ENCODE peak calls at places on chromosomes 12 and 14, in eight cellular contexts. One of them, this sample, is unnamed.
A peak's percentile ranks its signal among the peaks of the same experiment; 100 is the strongest.

GRCh38 chr12:14473707-14474287 is 93.9 kb downstream of the PLBD1 start:
- DNase-seq in CD8-positive, alpha-beta T cell: no peak
- DNase-seq in astrocyte of the spinal cord: peak; percentile 54
- DNase-seq in AG04450: no peak
- DNase-seq in breast epithelium: no peak
- DNase-seq in DND-41: no peak
- DNase-seq in GM12865: no peak
- DNase-seq in GM23248: peak; percentile 66
- DNase-seq in this sample: peak; percentile 40

GRCh38 chr14:99231181-99231849 is 40.7 kb downstream of the BCL11B start:
- DNase-seq in DND-41: no peak
- DNase-seq in GM23248: no peak
- DNase-seq in GM12865: no peak
- DNase-seq in breast epithelium: no peak
- DNase-seq in astrocyte of the spinal cord: no peak
- DNase-seq in AG04450: no peak
- DNase-seq in CD8-positive, alpha-beta T cell: no peak
- DNase-seq in this sample: no peak

GRCh38 chr12:54033980-54034783 is 1.3 kb downstream of the HOXC5 start:
- DNase-seq in astrocyte of the spinal cord: peak; percentile 80
- DNase-seq in breast epithelium: no peak
- DNase-seq in DND-41: no peak
- DNase-seq in CD8-positive, alpha-beta T cell: no peak
- DNase-seq in GM23248: peak; percentile 74
- DNase-seq in AG04450: no peak
- DNase-seq in GM12865: no peak
- DNase-seq in this sample: peak; percentile 21

GRCh38 chr14:97916100-97916499 is 1118.9 kb downstream of the VRK1 start:
- DNase-seq in astrocyte of the spinal cord: no peak
- DNase-seq in GM12865: no peak
- DNase-seq in AG04450: no peak
- DNase-seq in GM23248: no peak
- DNase-seq in CD8-positive, alpha-beta T cell: no peak
- DNase-seq in breast epithelium: no peak
- DNase-seq in DND-41: no peak
- DNase-seq in this sample: no peak

GRCh38 chr14:37133284-37133913 is 39.0 kb downstream of the SLC25A21 start:
- DNase-seq in CD8-positive, alpha-beta T cell: no peak
- DNase-seq in GM23248: no peak
- DNase-seq in DND-41: no peak
- DNase-seq in AG04450: no peak
- DNase-seq in breast epithelium: no peak
- DNase-seq in astrocyte of the spinal cord: no peak
- DNase-seq in GM12865: no peak
- DNase-seq in this sample: no peak

GRCh38 chr14:57057803-57058202 is 210.9 kb downstream of the EXOC5 start:
- DNase-seq in AG04450: no peak
- DNase-seq in DND-41: no peak
- DNase-seq in GM23248: no peak
- DNase-seq in CD8-positive, alpha-beta T cell: no peak
- DNase-seq in GM12865: no peak
- DNase-seq in breast epithelium: no peak
- DNase-seq in astrocyte of the spinal cord: no peak
- DNase-seq in this sample: no peak

GRCh38 chr12:7935773-7936581 is at the start of gene SLC2A3:
- DNase-seq in GM23248: peak; percentile 94
- DNase-seq in CD8-positive, alpha-beta T cell: peak; percentile 78
- DNase-seq in AG04450: peak; percentile 88
- DNase-seq in breast epithelium: peak; percentile 23
- DNase-seq in astrocyte of the spinal cord: peak; percentile 96
- DNase-seq in GM12865: peak; percentile 82
- DNase-seq in DND-41: peak; percentile 89
- DNase-seq in this sample: peak; percentile 93

GRCh38 chr12:11881835-11882234 is 188.9 kb upstream of the BCL2L14 start:
- DNase-seq in breast epithelium: no peak
- DNase-seq in AG04450: no peak
- DNase-seq in GM23248: no peak
- DNase-seq in CD8-positive, alpha-beta T cell: no peak
- DNase-seq in GM12865: no peak
- DNase-seq in DND-41: no peak
- DNase-seq in astrocyte of the spinal cord: no peak
- DNase-seq in this sample: no peak

GRCh38 chr12:101885912-101886561 is 8.7 kb downstream of the DRAM1 start:
- DNase-seq in AG04450: no peak
- DNase-seq in GM12865: no peak
- DNase-seq in CD8-positive, alpha-beta T cell: no peak
- DNase-seq in DND-41: no peak
- DNase-seq in astrocyte of the spinal cord: no peak
- DNase-seq in breast epithelium: no peak
- DNase-seq in GM23248: no peak
- DNase-seq in this sample: no peak

GRCh38 chr12:101881228-101881627 is 3.8 kb downstream of the DRAM1 start:
- DNase-seq in AG04450: no peak
- DNase-seq in GM23248: no peak
- DNase-seq in GM12865: no peak
- DNase-seq in breast epithelium: no peak
- DNase-seq in DND-41: no peak
- DNase-seq in astrocyte of the spinal cord: no peak
- DNase-seq in CD8-positive, alpha-beta T cell: no peak
- DNase-seq in this sample: no peak

GRCh38 chr12:101889216-101889752 is 11.9 kb downstream of the DRAM1 start:
- DNase-seq in AG04450: no peak
- DNase-seq in DND-41: no peak
- DNase-seq in CD8-positive, alpha-beta T cell: no peak
- DNase-seq in astrocyte of the spinal cord: no peak
- DNase-seq in GM12865: no peak
- DNase-seq in breast epithelium: no peak
- DNase-seq in GM23248: no peak
- DNase-seq in this sample: no peak

GRCh38 chr12:101880769-101881168 is 3.4 kb downstream of the DRAM1 start:
- DNase-seq in breast epithelium: no peak
- DNase-seq in GM23248: no peak
- DNase-seq in astrocyte of the spinal cord: no peak
- DNase-seq in GM12865: no peak
- DNase-seq in DND-41: no peak
- DNase-seq in CD8-positive, alpha-beta T cell: no peak
- DNase-seq in AG04450: no peak
- DNase-seq in this sample: no peak

GRCh38 chr12:101884174-101884573 is 6.8 kb downstream of the DRAM1 start:
- DNase-seq in astrocyte of the spinal cord: no peak
- DNase-seq in DND-41: no peak
- DNase-seq in AG04450: no peak
- DNase-seq in GM12865: no peak
- DNase-seq in GM23248: no peak
- DNase-seq in CD8-positive, alpha-beta T cell: no peak
- DNase-seq in breast epithelium: no peak
- DNase-seq in this sample: no peak
- H3K4me3 ChIP-seq in astrocyte of the spinal cord: no peak overlapping the region
- H3K4me3 ChIP-seq in DND-41: no peak overlapping the region
- H3K4me3 ChIP-seq in AG04450: no peak overlapping the region
- H3K4me3 ChIP-seq in GM12865: no peak overlapping the region
- H3K4me3 ChIP-seq in GM23248: no peak overlapping the region
- H3K4me3 ChIP-seq in CD8-positive, alpha-beta T cell: no peak overlapping the region
- H3K4me3 ChIP-seq in breast epithelium: no peak overlapping the region
- H3K4me3 ChIP-seq in this sample: no peak overlapping the region

DNA sequence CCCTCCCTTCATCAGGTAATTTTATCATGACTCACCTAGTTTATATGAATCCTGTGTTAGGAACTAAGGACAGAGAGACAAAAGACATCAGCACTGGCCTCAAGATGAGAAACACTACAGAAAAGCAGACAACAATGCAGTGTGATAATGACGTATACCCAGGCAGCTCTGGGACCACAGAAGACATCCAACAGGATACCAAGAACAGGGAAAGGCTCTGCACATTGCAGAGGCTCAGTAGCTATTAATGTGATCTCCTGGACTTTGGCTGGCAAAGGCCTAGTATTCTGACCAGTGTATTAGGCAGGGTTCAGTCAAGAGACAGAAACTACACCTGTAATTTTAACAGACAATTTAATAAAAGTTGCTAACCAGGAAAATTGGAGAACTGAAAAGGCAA is 39.7 kb downstream of the CDK17 start:
- DNase-seq in breast epithelium: no peak
- DNase-seq in astrocyte of the spinal cord: no peak
- DNase-seq in DND-41: no peak
- DNase-seq in CD8-positive, alpha-beta T cell: no peak
- DNase-seq in GM23248: no peak
- DNase-seq in GM12865: no peak
- DNase-seq in AG04450: no peak
- DNase-seq in this sample: no peak
- H3K4me3 ChIP-seq in breast epithelium: no peak overlapping the region
- H3K4me3 ChIP-seq in astrocyte of the spinal cord: no peak overlapping the region
- H3K4me3 ChIP-seq in DND-41: no peak overlapping the region
- H3K4me3 ChIP-seq in CD8-positive, alpha-beta T cell: no peak overlapping the region
- H3K4me3 ChIP-seq in GM23248: no peak overlapping the region
- H3K4me3 ChIP-seq in GM12865: no peak overlapping the region
- H3K4me3 ChIP-seq in AG04450: no peak overlapping the region
- H3K4me3 ChIP-seq in this sample: no peak overlapping the region

GRCh38 chr12:106586535-106586802 is 3.7 kb downstream of the RFX4 start:
- DNase-seq in breast epithelium: no peak
- DNase-seq in GM12865: no peak
- DNase-seq in GM23248: no peak
- DNase-seq in CD8-positive, alpha-beta T cell: no peak
- DNase-seq in DND-41: no peak
- DNase-seq in AG04450: no peak
- DNase-seq in astrocyte of the spinal cord: no peak
- DNase-seq in this sample: no peak

GRCh38 chr12:106585237-106585834 is 2.5 kb downstream of the RFX4 start:
- DNase-seq in astrocyte of the spinal cord: no peak
- DNase-seq in breast epithelium: no peak
- DNase-seq in GM23248: no peak
- DNase-seq in GM12865: no peak
- DNase-seq in DND-41: no peak
- DNase-seq in CD8-positive, alpha-beta T cell: no peak
- DNase-seq in AG04450: no peak
- DNase-seq in this sample: peak; percentile 2

GRCh38 chr12:106584104-106585064 is 1.6 kb downstream of the RFX4 start:
- DNase-seq in AG04450: no peak
- DNase-seq in GM23248: no peak
- DNase-seq in GM12865: no peak
- DNase-seq in DND-41: no peak
- DNase-seq in astrocyte of the spinal cord: no peak
- DNase-seq in CD8-positive, alpha-beta T cell: no peak
- DNase-seq in breast epithelium: no peak
- DNase-seq in this sample: peak; percentile 9

GRCh38 chr12:106586803-106587684 is 4.2 kb downstream of the RFX4 start:
- DNase-seq in GM12865: no peak
- DNase-seq in astrocyte of the spinal cord: no peak
- DNase-seq in DND-41: no peak
- DNase-seq in breast epithelium: no peak
- DNase-seq in CD8-positive, alpha-beta T cell: no peak
- DNase-seq in GM23248: no peak
- DNase-seq in AG04450: no peak
- DNase-seq in this sample: peak; percentile 7

DNA sequence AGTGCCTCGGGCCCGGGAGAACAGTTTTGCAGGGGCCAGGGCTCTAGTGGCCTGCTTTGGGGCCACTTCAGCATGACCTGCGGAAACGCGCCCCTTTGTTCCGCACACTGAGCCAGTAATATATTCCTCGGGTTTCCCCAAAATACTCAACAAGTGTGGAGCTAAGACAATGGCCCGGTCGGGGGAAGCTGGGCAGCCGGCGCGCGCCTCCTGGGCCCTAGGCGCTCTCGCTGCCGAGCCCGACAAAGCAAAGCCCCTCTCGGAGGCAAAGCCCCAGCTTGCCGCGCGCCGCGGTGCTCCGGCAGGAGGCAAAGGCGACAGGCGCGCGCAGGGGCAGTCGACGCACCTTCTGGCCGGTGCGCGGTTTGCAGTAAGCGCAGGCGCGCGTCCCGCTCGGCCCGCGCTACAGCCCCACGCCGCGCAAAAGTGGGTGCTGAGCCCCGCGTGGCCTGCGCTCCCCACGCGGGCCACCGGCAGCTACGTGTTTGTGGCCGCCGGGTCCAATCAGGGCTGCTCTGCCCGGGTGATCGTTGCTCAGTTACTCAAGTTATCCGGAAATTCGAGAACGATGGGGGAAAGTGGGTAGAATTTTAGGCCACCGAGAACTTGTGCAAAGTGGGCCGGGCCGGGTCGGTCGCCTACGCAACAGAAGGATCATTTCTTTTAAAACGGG is 3.2 kb downstream of the RFX4 start:
- DNase-seq in astrocyte of the spinal cord: no peak
- DNase-seq in GM12865: no peak
- DNase-seq in breast epithelium: no peak
- DNase-seq in GM23248: no peak
- DNase-seq in DND-41: no peak
- DNase-seq in AG04450: no peak
- DNase-seq in CD8-positive, alpha-beta T cell: no peak
- DNase-seq in this sample: peak; percentile 11
- H3K4me3 ChIP-seq in astrocyte of the spinal cord: no peak overlapping the region
- H3K4me3 ChIP-seq in GM12865: no peak overlapping the region
- H3K4me3 ChIP-seq in breast epithelium: peak overlapping the region; percentile 56
- H3K4me3 ChIP-seq in GM23248: no peak overlapping the region
- H3K4me3 ChIP-seq in DND-41: no peak overlapping the region
- H3K4me3 ChIP-seq in AG04450: no peak overlapping the region
- H3K4me3 ChIP-seq in CD8-positive, alpha-beta T cell: no peak overlapping the region
- H3K4me3 ChIP-seq in this sample: no peak overlapping the region

GRCh38 chr12:89861086-89861485 is 152.4 kb upstream of the ATP2B1 start:
- DNase-seq in GM12865: no peak
- DNase-seq in GM23248: no peak
- DNase-seq in CD8-positive, alpha-beta T cell: no peak
- DNase-seq in breast epithelium: no peak
- DNase-seq in DND-41: no peak
- DNase-seq in AG04450: no peak
- DNase-seq in astrocyte of the spinal cord: no peak
- DNase-seq in this sample: no peak

GRCh38 chr12:89864419-89864818 is 155.8 kb upstream of the ATP2B1 start:
- DNase-seq in breast epithelium: no peak
- DNase-seq in GM23248: no peak
- DNase-seq in DND-41: no peak
- DNase-seq in CD8-positive, alpha-beta T cell: no peak
- DNase-seq in GM12865: no peak
- DNase-seq in astrocyte of the spinal cord: no peak
- DNase-seq in AG04450: no peak
- DNase-seq in this sample: no peak

GRCh38 chr12:89862511-89863331 is 154.1 kb upstream of the ATP2B1 start:
- DNase-seq in CD8-positive, alpha-beta T cell: peak; percentile 33
- DNase-seq in breast epithelium: no peak
- DNase-seq in astrocyte of the spinal cord: no peak
- DNase-seq in DND-41: peak; percentile 53
- DNase-seq in GM23248: no peak
- DNase-seq in AG04450: no peak
- DNase-seq in GM12865: peak; percentile 92
- DNase-seq in this sample: peak; percentile 25

GRCh38 chr12:89863332-89863938 is 154.8 kb upstream of the ATP2B1 start:
- DNase-seq in GM23248: no peak
- DNase-seq in DND-41: no peak
- DNase-seq in AG04450: no peak
- DNase-seq in astrocyte of the spinal cord: no peak
- DNase-seq in CD8-positive, alpha-beta T cell: peak; percentile 75
- DNase-seq in GM12865: peak; percentile 89
- DNase-seq in breast epithelium: no peak
- DNase-seq in this sample: no peak

DNA sequence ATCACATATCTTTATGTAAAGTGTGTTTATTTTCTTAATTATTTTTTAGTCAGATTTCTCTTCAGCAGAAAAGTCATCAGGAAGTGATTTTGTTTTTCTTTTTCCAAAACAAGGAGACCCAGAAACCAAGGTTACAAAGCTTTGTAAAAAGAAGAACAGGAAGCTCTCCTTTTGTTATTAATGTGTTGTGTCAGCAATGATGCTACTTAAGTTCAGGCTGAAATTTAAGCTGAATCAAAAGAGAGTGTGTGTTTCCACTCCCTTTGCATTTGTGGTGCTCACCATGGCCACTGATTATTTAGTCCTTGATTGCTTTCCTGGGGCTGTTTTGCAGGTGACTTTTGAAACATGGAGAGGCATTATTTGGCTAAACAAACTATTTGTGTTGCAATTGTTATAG is 155.3 kb upstream of the ATP2B1 start:
- DNase-seq in CD8-positive, alpha-beta T cell: no peak
- DNase-seq in DND-41: no peak
- DNase-seq in breast epithelium: no peak
- DNase-seq in astrocyte of the spinal cord: no peak
- DNase-seq in GM12865: peak; percentile 52
- DNase-seq in AG04450: no peak
- DNase-seq in GM23248: no peak
- DNase-seq in this sample: no peak
- H3K4me3 ChIP-seq in CD8-positive, alpha-beta T cell: no peak overlapping the region
- H3K4me3 ChIP-seq in DND-41: no peak overlapping the region
- H3K4me3 ChIP-seq in breast epithelium: no peak overlapping the region
- H3K4me3 ChIP-seq in astrocyte of the spinal cord: no peak overlapping the region
- H3K4me3 ChIP-seq in GM12865: peak overlapping the region; percentile 70
- H3K4me3 ChIP-seq in AG04450: no peak overlapping the region
- H3K4me3 ChIP-seq in GM23248: no peak overlapping the region
- H3K4me3 ChIP-seq in this sample: no peak overlapping the region

This sample was measured in adipocyte.